ENCODE peak calls at places on chromosomes 7 and 10, in five cellular contexts. Y, Z, A, D and S are unnamed samples. For H3K27me3, the result is how much of the 10 kb centered on the place peaks cover.

GRCh38 chr10:44924261-44925040 is 13.3 kb downstream of the TMEM72 start:
- DNase-seq in Y (no peak), Z (peak), A (no peak), D (no peak), S (no peak)

GRCh38 chr10:13776861-13777301 is 190.1 kb downstream of the PRPF18 start:
- DNase-seq in Y (no peak), Z (no peak), A (no peak), D (no peak), S (no peak)

GRCh38 chr10:113592380-113592779 is 39.5 kb downstream of the HABP2 start:
- DNase-seq in Y (no peak), Z (no peak), A (no peak), D (no peak), S (no peak)

GRCh38 chr7:27130540-27131389 is at the start of gene HOXA4:
- DNase-seq in Y (no peak), Z (peak), A (peak), D (peak), S (peak)

GRCh38 chr10:71970331-71970730 is 6.1 kb downstream of the CHST3 start:
- DNase-seq in Y (no peak), Z (peak), A (no peak), D (peak), S (no peak)

GRCh38 chr10:4086041-4086886 is 301.3 kb upstream of the KLF6 start:
- DNase-seq in Y (no peak), Z (no peak), A (no peak), D (no peak), S (no peak)

GRCh38 chr10:21985541-21985940 is 18.0 kb downstream of the DNAJC1 start:
- DNase-seq in Y (no peak), Z (no peak), A (no peak), D (no peak), S (no peak)

GRCh38 chr7:138864667-138865066 is 66.7 kb upstream of the ATP6V0A4 start:
- DNase-seq in Y (peak), Z (no peak), A (no peak), D (no peak), S (no peak)

GRCh38 chr10:132615346-132616169 is 78.0 kb downstream of the INPP5A start:
- DNase-seq in Y (no peak), Z (no peak), A (no peak), D (no peak), S (no peak)

GRCh38 chr7:76262683-76263402 is 39.6 kb upstream of the HSPB1 start:
- DNase-seq in Y (peak), Z (peak), A (peak), D (no peak), S (no peak)

GRCh38 chr10:24446739-24447138 is 237.8 kb downstream of the KIAA1217 start:
- DNase-seq in Y (peak), Z (no peak), A (no peak), D (no peak), S (no peak)

GRCh38 chr7:45217358-45217757 is 59.8 kb downstream of the RAMP3 start:
- DNase-seq in Y (no peak), Z (no peak), A (no peak), D (no peak), S (no peak)

GRCh38 chr10:44352316-44353127 is 32.4 kb downstream of the CXCL12 start:
- DNase-seq in Y (peak), Z (no peak), A (peak), D (peak), S (no peak)

GRCh38 chr7:27182861-27183681 is 2.0 kb downstream of the HOXA11 start:
- DNase-seq in Y (no peak), Z (no peak), A (peak), D (peak), S (no peak)

GRCh38 chr10:84706875-84707274 is 378.5 kb downstream of the CCSER2 start:
- DNase-seq in Y (no peak), Z (no peak), A (no peak), D (no peak), S (no peak)

GRCh38 chr7:101332026-101332425 is 10.4 kb upstream of the IFT22 start:
- DNase-seq in Y (no peak), Z (no peak), A (no peak), D (no peak), S (no peak)

GRCh38 chr7:108627476-108628051 is 57.9 kb downstream of the DNAJB9 start:
- DNase-seq in Y (no peak), Z (no peak), A (no peak), D (no peak), S (no peak)

GRCh38 chr10:112823007-112823406 is 127.0 kb upstream of the TCF7L2 start:
- DNase-seq in Y (no peak), Z (no peak), A (no peak), D (no peak), S (no peak)

GRCh38 chr10:132232981-132233380 is 46.2 kb downstream of the DPYSL4 start:
- DNase-seq in Y (no peak), Z (no peak), A (no peak), D (no peak), S (no peak)

GRCh38 chr10:725786-726185 is 36.3 kb upstream of the DIP2C start:
- DNase-seq in Y (no peak), Z (no peak), A (no peak), D (no peak), S (no peak)

GRCh38 chr7:117810642-117811512 is 62.4 kb downstream of the CTTNBP2 start:
- DNase-seq in Y (no peak), Z (no peak), A (no peak), D (no peak), S (no peak)

GRCh38 chr7:16847381-16847860 is 34.4 kb downstream of the AGR3 start:
- DNase-seq in Y (no peak), Z (no peak), A (peak), D (no peak), S (no peak)

GRCh38 chr10:133358162-133358919 is 522 bp upstream of the FUOM start:
- DNase-seq in Y (no peak), Z (no peak), A (no peak), D (no peak), S (no peak)

GRCh38 chr7:151051108-151051507 is 2.8 kb downstream of the ASIC3 start:
- DNase-seq in Y (no peak), Z (peak), A (peak), D (no peak), S (peak)

GRCh38 chr7:54339074-54339473 is 203.1 kb upstream of the VSTM2A start:
- DNase-seq in Y (no peak), Z (no peak), A (no peak), D (no peak), S (no peak)

GRCh38 chr7:64101126-64101942 is 56.1 kb downstream of the ZNF727 start:
- DNase-seq in Y (no peak), Z (no peak), A (no peak), D (no peak), S (no peak)

GRCh38 chr10:94315975-94316464 is 46.7 kb downstream of the NOC3L start:
- DNase-seq in Y (no peak), Z (peak), A (no peak), D (no peak), S (no peak)

GRCh38 chr7:33459340-33459751 is 330.0 kb downstream of the BBS9 start:
- DNase-seq in Y (peak), Z (peak), A (no peak), D (no peak), S (no peak)

GRCh38 chr10:124745257-124745656 is 1.1 kb upstream of the FAM53B start:
- DNase-seq in Y (no peak), Z (no peak), A (no peak), D (no peak), S (no peak)
- H3K4me3 ChIP-seq in Y (no peak), Z (no peak), A (no peak), D (no peak), S (no peak)

DNA sequence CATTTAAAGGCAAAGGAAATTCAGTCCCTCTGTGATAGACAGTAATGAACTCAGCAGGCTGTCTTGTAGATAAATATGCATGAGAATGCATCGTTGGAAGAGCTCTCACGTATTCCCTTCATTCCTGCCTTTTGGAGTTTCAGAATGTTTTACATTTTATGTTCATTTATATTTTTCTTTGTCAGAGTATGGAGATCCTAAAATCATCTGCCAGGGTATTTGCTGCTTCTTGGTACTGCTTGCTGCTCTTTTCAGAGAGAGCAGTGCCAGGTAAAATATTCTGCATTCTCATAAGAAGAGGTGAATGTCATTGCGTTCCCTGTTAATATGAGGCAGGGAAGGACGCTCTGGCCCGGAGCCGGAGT is 290.2 kb downstream of the CCDC3 start:
- DNase-seq in Y (no peak), Z (no peak), A (no peak), D (no peak), S (no peak)
- TF ChIP-seq CTCF in Y (no peak), Z (no peak), A (peak), D (no peak), S (no peak)

GRCh38 chr7:155396661-155397060 is 61.3 kb upstream of the EN2 start:
- DNase-seq in Y (no peak), Z (no peak), A (no peak), D (no peak), S (no peak)
- H3K27me3 ChIP-seq in Y (under half), Z (under half), A (under half), D (under half), S (under half)

DNA sequence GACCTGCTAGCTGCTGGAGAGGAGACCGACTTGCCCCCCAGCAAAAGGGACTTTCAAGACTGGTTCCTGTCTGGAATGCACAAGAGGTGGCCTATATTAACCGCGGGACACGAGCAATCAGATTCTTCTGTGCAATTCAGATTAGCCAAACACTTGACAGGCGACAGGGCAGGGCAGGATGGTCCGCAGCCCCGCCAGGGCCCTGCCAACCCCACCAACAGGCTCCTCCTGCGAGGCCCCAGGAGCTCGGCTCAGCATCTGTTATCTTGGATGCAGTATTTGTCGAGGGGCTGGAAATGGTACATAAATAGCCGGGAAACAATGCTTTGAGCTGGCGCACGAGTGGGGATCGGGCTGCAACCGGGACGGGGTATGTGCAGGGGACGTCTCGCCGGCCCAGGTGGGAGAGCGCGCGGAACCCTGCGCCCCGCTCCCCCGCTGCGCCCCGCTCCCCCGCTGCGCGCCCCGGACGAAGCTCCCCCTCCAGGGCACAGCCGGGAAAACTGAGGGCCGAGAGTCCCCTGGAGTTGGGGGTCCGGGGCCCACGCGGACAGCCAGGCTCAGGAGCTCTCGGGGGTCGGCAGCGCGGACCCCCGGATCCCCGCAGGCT is 669 bp downstream of the RADIL start:
- DNase-seq in Y (no peak), Z (no peak), A (no peak), D (no peak), S (no peak)
- H3K4me3 ChIP-seq in Y (peak), Z (no peak), A (peak), D (peak), S (no peak)

DNA sequence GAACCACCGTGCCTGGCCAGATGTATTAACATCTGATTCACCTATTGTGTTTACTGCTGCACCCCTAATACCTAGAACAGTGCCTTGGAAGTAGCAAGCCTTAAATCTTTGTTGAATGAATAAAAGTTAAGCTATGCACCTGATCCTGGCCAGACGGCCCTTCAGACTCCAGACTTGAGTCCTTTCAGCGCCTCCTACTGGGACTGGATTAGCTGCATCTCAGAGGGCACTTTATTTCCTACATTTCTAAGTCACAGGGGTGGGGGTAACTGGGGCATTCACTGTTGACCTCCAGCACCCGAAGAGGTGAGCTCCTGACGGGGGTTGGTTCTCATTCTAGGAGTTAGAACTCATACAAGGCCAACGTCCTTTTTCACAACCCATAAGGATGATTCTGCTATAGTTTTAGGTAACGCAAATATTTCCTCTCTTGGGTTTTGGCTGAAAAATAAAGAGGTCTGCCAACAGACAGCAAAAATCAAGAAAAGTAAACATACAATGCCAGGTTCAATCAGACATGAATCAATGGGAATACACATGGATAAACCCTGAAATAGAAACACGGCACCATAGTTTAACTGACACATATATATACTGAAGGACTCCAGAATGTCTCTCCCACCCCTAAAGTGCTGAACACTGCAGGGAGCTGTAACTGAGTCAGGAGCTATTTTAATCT is 48.0 kb upstream of the DLG5 start:
- DNase-seq in Y (peak), Z (peak), A (peak), D (no peak), S (no peak)
- TF ChIP-seq CTCF in Y (peak), Z (no peak), A (peak), D (no peak), S (peak)